ENCODE peak calls at places on chromosome 14, in four cellular contexts. One of them, this sample, is unnamed.

GRCh38 chr14:82447586-82447985 is 913.9 kb upstream of the SEL1L start:
- DNase-seq in pancreas: no peak
- DNase-seq in amygdala: no peak
- DNase-seq in smooth muscle cell of the brain vasculature: no peak
- DNase-seq in this sample: no peak

GRCh38 chr14:98984027-98984718 is 287.8 kb downstream of the BCL11B start:
- DNase-seq in pancreas: no peak
- DNase-seq in amygdala: no peak
- DNase-seq in smooth muscle cell of the brain vasculature: no peak
- DNase-seq in this sample: no peak

GRCh38 chr14:58465425-58465824 is 37.9 kb downstream of the KIAA0586 start:
- DNase-seq in pancreas: no peak
- DNase-seq in amygdala: no peak
- DNase-seq in smooth muscle cell of the brain vasculature: no peak
- DNase-seq in this sample: peak; percentile 19

GRCh38 chr14:67622675-67623074 is 3.0 kb downstream of the ARG2 start:
- DNase-seq in pancreas: no peak
- DNase-seq in amygdala: peak; percentile 31
- DNase-seq in smooth muscle cell of the brain vasculature: no peak
- DNase-seq in this sample: peak; percentile 68

GRCh38 chr14:47442206-47442605 is 233.2 kb downstream of the MDGA2 start:
- DNase-seq in pancreas: no peak
- DNase-seq in amygdala: no peak
- DNase-seq in smooth muscle cell of the brain vasculature: no peak
- DNase-seq in this sample: no peak

GRCh38 chr14:95067526-95067925 is 89.8 kb downstream of the DICER1 start:
- DNase-seq in pancreas: no peak
- DNase-seq in amygdala: no peak
- DNase-seq in smooth muscle cell of the brain vasculature: no peak
- DNase-seq in this sample: no peak

GRCh38 chr14:57293851-57294837 is 25.4 kb downstream of the AP5M1 start:
- DNase-seq in pancreas: no peak
- DNase-seq in amygdala: no peak
- DNase-seq in smooth muscle cell of the brain vasculature: no peak
- DNase-seq in this sample: peak; percentile 68

GRCh38 chr14:92844220-92844619 is 50.1 kb downstream of the GOLGA5 start:
- DNase-seq in pancreas: no peak
- DNase-seq in amygdala: no peak
- DNase-seq in smooth muscle cell of the brain vasculature: no peak
- DNase-seq in this sample: no peak

GRCh38 chr14:76329150-76329881 is 46.6 kb upstream of the ESRRB start:
- DNase-seq in pancreas: no peak
- DNase-seq in amygdala: no peak
- DNase-seq in smooth muscle cell of the brain vasculature: no peak
- DNase-seq in this sample: no peak

GRCh38 chr14:28163261-28163660 is 603.3 kb upstream of the FOXG1 start:
- DNase-seq in pancreas: no peak
- DNase-seq in amygdala: no peak
- DNase-seq in smooth muscle cell of the brain vasculature: no peak
- DNase-seq in this sample: no peak

GRCh38 chr14:20560961-20561360 is at the start of gene RNASE9:
- DNase-seq in pancreas: no peak
- DNase-seq in amygdala: no peak
- DNase-seq in smooth muscle cell of the brain vasculature: no peak
- DNase-seq in this sample: no peak

GRCh38 chr14:104968153-104968527 is 10.0 kb downstream of the AHNAK2 start:
- DNase-seq in pancreas: peak; percentile 79
- DNase-seq in amygdala: no peak
- DNase-seq in smooth muscle cell of the brain vasculature: no peak
- DNase-seq in this sample: peak; percentile 77

GRCh38 chr14:51574009-51574408 is 77.7 kb upstream of the FRMD6 start:
- DNase-seq in pancreas: no peak
- DNase-seq in amygdala: no peak
- DNase-seq in smooth muscle cell of the brain vasculature: no peak
- DNase-seq in this sample: no peak

GRCh38 chr14:85907536-85907935 is 377.6 kb downstream of the FLRT2 start:
- DNase-seq in pancreas: no peak
- DNase-seq in amygdala: no peak
- DNase-seq in smooth muscle cell of the brain vasculature: no peak
- DNase-seq in this sample: no peak

GRCh38 chr14:26276757-26277156 is 321.1 kb downstream of the NOVA1 start:
- DNase-seq in pancreas: no peak
- DNase-seq in amygdala: no peak
- DNase-seq in smooth muscle cell of the brain vasculature: no peak
- DNase-seq in this sample: no peak

GRCh38 chr14:52080817-52081755 is 12.2 kb upstream of the NID2 start:
- DNase-seq in pancreas: no peak
- DNase-seq in amygdala: no peak
- DNase-seq in smooth muscle cell of the brain vasculature: no peak
- DNase-seq in this sample: peak; percentile 91

GRCh38 chr14:61564623-61565091 is 130.7 kb upstream of the HIF1A start:
- DNase-seq in pancreas: no peak
- DNase-seq in amygdala: no peak
- DNase-seq in smooth muscle cell of the brain vasculature: no peak
- DNase-seq in this sample: peak; percentile 90

GRCh38 chr14:100652739-100653138 is 65.5 kb upstream of the BEGAIN start:
- DNase-seq in pancreas: no peak
- DNase-seq in amygdala: no peak
- DNase-seq in smooth muscle cell of the brain vasculature: no peak
- DNase-seq in this sample: peak; percentile 62

GRCh38 chr14:94373708-94374107 is 14.7 kb downstream of the SERPINA1 start:
- DNase-seq in pancreas: no peak
- DNase-seq in amygdala: no peak
- DNase-seq in smooth muscle cell of the brain vasculature: peak; percentile 29
- DNase-seq in this sample: peak; percentile 97

GRCh38 chr14:61761557-61761956 is 663 bp upstream of the SNAPC1 start:
- DNase-seq in pancreas: no peak
- DNase-seq in amygdala: no peak
- DNase-seq in smooth muscle cell of the brain vasculature: no peak
- DNase-seq in this sample: no peak

GRCh38 chr14:76546426-76547221 is 170.7 kb downstream of the ESRRB start:
- DNase-seq in pancreas: no peak
- DNase-seq in amygdala: no peak
- DNase-seq in smooth muscle cell of the brain vasculature: no peak
- DNase-seq in this sample: no peak

GRCh38 chr14:104119119-104119699 is 19.2 kb upstream of the KIF26A start:
- DNase-seq in pancreas: peak; percentile 50
- DNase-seq in amygdala: no peak
- DNase-seq in smooth muscle cell of the brain vasculature: no peak
- DNase-seq in this sample: no peak

GRCh38 chr14:58912799-58913432 is 275.2 kb downstream of the DACT1 start:
- DNase-seq in pancreas: no peak
- DNase-seq in amygdala: no peak
- DNase-seq in smooth muscle cell of the brain vasculature: no peak
- DNase-seq in this sample: no peak

GRCh38 chr14:75413013-75413412 is 14.8 kb upstream of the JDP2 start:
- DNase-seq in pancreas: no peak
- DNase-seq in amygdala: no peak
- DNase-seq in smooth muscle cell of the brain vasculature: no peak
- DNase-seq in this sample: no peak

GRCh38 chr14:61281186-61281676 is at the start of gene TMEM30B:
- DNase-seq in pancreas: peak; percentile 95
- DNase-seq in amygdala: no peak
- DNase-seq in smooth muscle cell of the brain vasculature: no peak
- DNase-seq in this sample: no peak

GRCh38 chr14:34593740-34594375 is 36.1 kb downstream of the SNX6 start:
- DNase-seq in pancreas: no peak
- DNase-seq in amygdala: no peak
- DNase-seq in smooth muscle cell of the brain vasculature: no peak
- DNase-seq in this sample: peak; percentile 50

GRCh38 chr14:71487941-71488340 is 444.3 kb upstream of the RGS6 start:
- DNase-seq in pancreas: no peak
- DNase-seq in amygdala: no peak
- DNase-seq in smooth muscle cell of the brain vasculature: no peak
- DNase-seq in this sample: peak; percentile 57

GRCh38 chr14:91402278-91403068 is 15.1 kb downstream of the CCDC88C start:
- DNase-seq in pancreas: no peak
- DNase-seq in amygdala: no peak
- DNase-seq in smooth muscle cell of the brain vasculature: no peak
- DNase-seq in this sample: no peak

GRCh38 chr14:63952053-63952932 is 99.5 kb downstream of the SYNE2 start:
- DNase-seq in pancreas: no peak
- DNase-seq in amygdala: no peak
- DNase-seq in smooth muscle cell of the brain vasculature: no peak
- DNase-seq in this sample: no peak

GRCh38 chr14:31229638-31230229 is 22.1 kb upstream of the HECTD1 start:
- DNase-seq in pancreas: no peak
- DNase-seq in amygdala: no peak
- DNase-seq in smooth muscle cell of the brain vasculature: peak; percentile 65
- DNase-seq in this sample: peak; percentile 97

GRCh38 chr14:35369701-35370191 is 34.8 kb downstream of the NFKBIA start:
- DNase-seq in pancreas: no peak
- DNase-seq in amygdala: no peak
- DNase-seq in smooth muscle cell of the brain vasculature: no peak
- DNase-seq in this sample: no peak

GRCh38 chr14:65206448-65207096 is 104.3 kb upstream of the MAX start:
- DNase-seq in pancreas: no peak
- DNase-seq in amygdala: no peak
- DNase-seq in smooth muscle cell of the brain vasculature: no peak
- DNase-seq in this sample: peak; percentile 31

GRCh38 chr14:92710001-92710341 is 38.5 kb downstream of the LGMN start:
- DNase-seq in pancreas: no peak
- DNase-seq in amygdala: no peak
- DNase-seq in smooth muscle cell of the brain vasculature: no peak
- DNase-seq in this sample: no peak

GRCh38 chr14:77459072-77459723 is 1.3 kb downstream of the AHSA1 start:
- DNase-seq in pancreas: no peak
- DNase-seq in amygdala: peak; percentile 20
- DNase-seq in smooth muscle cell of the brain vasculature: peak; percentile 51
- DNase-seq in this sample: peak; percentile 92

GRCh38 chr14:25988536-25988935 is 609.3 kb downstream of the NOVA1 start:
- DNase-seq in pancreas: no peak
- DNase-seq in amygdala: no peak
- DNase-seq in smooth muscle cell of the brain vasculature: no peak
- DNase-seq in this sample: no peak

GRCh38 chr14:24052656-24053547 is 1.1 kb downstream of the CARMIL3 start:
- DNase-seq in pancreas: no peak
- DNase-seq in amygdala: no peak
- DNase-seq in smooth muscle cell of the brain vasculature: no peak
- DNase-seq in this sample: no peak